ENCODE peak calls at places on chromosomes 12 and 14, in seven cellular contexts. G is H1, T is transverse colon, O is H9, H is colonic mucosa, W is fibroblast of lung, Z is uterus. D is an unnamed sample. For H3K4me1 and H3K27me3, the result is how much of the 10 kb centered on the place peaks cover.

GRCh38 chr12:111469406-111469805 is 63.7 kb downstream of the SH2B3 start:
- DNase-seq in O (no peak), H (no peak), Z (no peak), T (no peak), G (no peak), W (peak), D (no peak)

GRCh38 chr12:3077572-3078081 is 448 bp downstream of the TSPAN9 start:
- DNase-seq in T (peak), O (peak), Z (peak), W (peak), H (peak), G (peak), D (peak)

GRCh38 chr14:104772707-104773504 is 20.0 kb downstream of the SIVA1 start:
- DNase-seq in H (no peak), Z (no peak), O (no peak), W (no peak), G (no peak), T (no peak), D (no peak)

GRCh38 chr12:121240484-121241202 is 30.7 kb downstream of the P2RX4 start:
- DNase-seq in H (peak), O (peak), Z (peak), G (peak), W (peak), T (peak), D (peak)

GRCh38 chr12:107512391-107512790 is 173.2 kb upstream of the PWP1 start:
- DNase-seq in Z (no peak), O (no peak), W (peak), T (no peak), H (no peak), G (no peak), D (no peak)

GRCh38 chr14:52692248-52692962 is 3.0 kb downstream of the ERO1A start:
- DNase-seq in Z (no peak), H (no peak), W (peak), O (no peak), G (no peak), T (no peak), D (no peak)

GRCh38 chr12:104439137-104439536 is 17.6 kb upstream of the CHST11 start:
- DNase-seq in W (no peak), H (no peak), T (no peak), O (no peak), G (no peak), Z (no peak), D (no peak)

GRCh38 chr12:21026302-21026701 is 104.7 kb upstream of the SLCO1B1 start:
- DNase-seq in H (no peak), O (no peak), Z (no peak), T (no peak), G (no peak), W (no peak), D (no peak)

GRCh38 chr12:57517187-57517586 is 3.1 kb downstream of the DDIT3 start:
- DNase-seq in O (no peak), G (no peak), T (no peak), Z (no peak), H (no peak), W (peak), D (no peak)

GRCh38 chr12:121718653-121719239 is 6.2 kb downstream of the TMEM120B start:
- DNase-seq in O (peak), T (no peak), Z (no peak), G (no peak), H (no peak), W (no peak), D (no peak)

GRCh38 chr12:65779091-65779642 is 45.1 kb upstream of the HMGA2 start:
- DNase-seq in T (no peak), G (no peak), H (no peak), Z (no peak), W (peak), O (no peak), D (no peak)

GRCh38 chr12:92557422-92557724 is 145.4 kb upstream of the PLEKHG7 start:
- DNase-seq in H (no peak), G (no peak), O (no peak), T (no peak), W (no peak), Z (no peak), D (no peak)

GRCh38 chr12:111439657-111440151 is 34.0 kb downstream of the SH2B3 start:
- DNase-seq in O (peak), T (no peak), W (no peak), Z (no peak), G (no peak), H (no peak), D (no peak)

GRCh38 chr14:74085047-74085637 is 386 bp downstream of the LIN52 start:
- DNase-seq in W (peak), O (no peak), H (no peak), T (no peak), G (no peak), Z (no peak), D (no peak)

GRCh38 chr12:109147954-109148353 is 31.6 kb downstream of the ACACB start:
- DNase-seq in G (no peak), H (peak), T (peak), Z (peak), W (peak), O (no peak), D (no peak)

GRCh38 chr12:114925076-114925475 is 241.1 kb upstream of the TBX3 start:
- DNase-seq in H (no peak), G (no peak), Z (no peak), O (no peak), T (no peak), W (no peak), D (no peak)

GRCh38 chr12:55036326-55036725 is 16.6 kb downstream of the NEUROD4 start:
- DNase-seq in T (no peak), W (no peak), Z (no peak), G (no peak), O (no peak), H (no peak), D (no peak)

GRCh38 chr12:105706321-105706972 is 376.0 kb downstream of the C12orf75 start:
- DNase-seq in W (peak), Z (no peak), T (no peak), G (no peak), O (peak), H (no peak), D (no peak)

GRCh38 chr12:88339254-88339949 is 197.3 kb downstream of the TMTC3 start:
- DNase-seq in H (no peak), T (no peak), O (no peak), W (peak), G (no peak), Z (no peak), D (no peak)

GRCh38 chr14:86787782-86788181 is 1205.2 kb downstream of the GALC start:
- DNase-seq in G (no peak), W (peak), H (no peak), Z (no peak), T (no peak), O (no peak), D (no peak)

GRCh38 chr14:30620178-30620577 is 1.9 kb upstream of the SCFD1 start:
- DNase-seq in Z (no peak), W (peak), O (no peak), G (no peak), T (no peak), H (no peak), D (no peak)

GRCh38 chr12:52244615-52244994 is 11.6 kb downstream of the KRT7 start:
- DNase-seq in O (no peak), H (no peak), W (no peak), G (no peak), T (no peak), Z (no peak), D (no peak)
- H3K4me1 ChIP-seq in O (under half), H (under half), W (under half), G (under half), T (under half), Z (under half), D (half or more)

GRCh38 chr12:42798811-42799438 is 209.4 kb upstream of the PRICKLE1 start:
- DNase-seq in W (peak), T (no peak), H (no peak), Z (no peak), G (no peak), O (no peak), D (no peak)
- H3K27me3 ChIP-seq in W (under half), T (under half), H (under half), Z (under half), G (under half), O (under half), D (under half)

DNA sequence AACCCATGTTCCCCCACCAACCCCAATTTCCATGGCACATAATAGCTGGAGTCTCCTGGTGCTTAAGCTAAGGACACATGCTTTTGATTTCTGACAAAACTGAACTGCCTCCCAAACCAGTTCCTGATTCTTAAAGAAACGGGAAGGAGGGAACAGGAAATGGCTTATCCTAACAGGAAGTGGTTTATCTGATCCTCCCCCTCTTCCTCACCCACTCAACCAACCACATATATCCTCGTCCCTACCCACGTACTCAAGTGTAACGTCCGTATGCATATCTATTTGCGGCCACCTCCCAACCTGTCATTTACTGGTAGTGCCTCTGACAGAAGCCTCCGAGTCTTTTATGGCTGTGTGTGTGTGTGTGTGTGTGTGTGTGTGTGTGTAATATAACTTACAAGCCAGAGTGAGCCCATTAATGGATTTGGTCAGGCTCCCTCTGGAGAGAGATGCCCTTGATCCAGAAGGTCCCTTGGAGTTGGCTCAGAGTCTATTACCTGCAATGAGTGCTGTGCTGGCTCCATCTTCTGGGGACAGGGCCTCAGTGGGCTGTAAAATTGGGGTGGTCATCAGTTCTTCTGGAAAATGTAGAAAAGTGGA is 7.7 kb downstream of the DAZAP2 start:
- DNase-seq in Z (no peak), T (peak), W (peak), G (no peak), O (no peak), H (peak), D (no peak)
- H3K27ac ChIP-seq in Z (no peak), T (peak), W (peak), G (no peak), O (no peak), H (no peak), D (peak)

DNA sequence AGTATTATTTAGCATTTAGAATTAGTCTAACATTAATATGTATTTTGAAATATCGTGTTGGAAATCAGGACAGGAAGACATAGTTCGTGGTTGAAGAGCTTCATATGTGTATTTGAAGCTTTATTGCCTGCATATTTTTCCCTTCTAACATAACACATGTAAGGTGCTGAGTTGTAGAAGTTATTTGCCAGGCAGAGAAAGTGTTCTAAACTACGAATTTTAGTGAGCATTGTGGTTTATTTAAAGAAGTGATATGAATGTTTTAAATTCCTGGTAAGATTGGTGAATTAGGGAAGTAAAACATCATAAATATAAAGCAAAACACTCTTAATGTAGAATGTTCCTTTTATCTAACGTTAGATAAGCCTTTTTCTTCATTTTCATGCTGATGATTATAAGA is 2.5 kb downstream of the RASSF3 start:
- DNase-seq in G (no peak), H (no peak), W (no peak), T (no peak), O (no peak), Z (no peak), D (no peak)
- H3K4me1 ChIP-seq in G (under half), H (under half), W (under half), T (half or more), O (under half), Z (under half), D (under half)

DNA sequence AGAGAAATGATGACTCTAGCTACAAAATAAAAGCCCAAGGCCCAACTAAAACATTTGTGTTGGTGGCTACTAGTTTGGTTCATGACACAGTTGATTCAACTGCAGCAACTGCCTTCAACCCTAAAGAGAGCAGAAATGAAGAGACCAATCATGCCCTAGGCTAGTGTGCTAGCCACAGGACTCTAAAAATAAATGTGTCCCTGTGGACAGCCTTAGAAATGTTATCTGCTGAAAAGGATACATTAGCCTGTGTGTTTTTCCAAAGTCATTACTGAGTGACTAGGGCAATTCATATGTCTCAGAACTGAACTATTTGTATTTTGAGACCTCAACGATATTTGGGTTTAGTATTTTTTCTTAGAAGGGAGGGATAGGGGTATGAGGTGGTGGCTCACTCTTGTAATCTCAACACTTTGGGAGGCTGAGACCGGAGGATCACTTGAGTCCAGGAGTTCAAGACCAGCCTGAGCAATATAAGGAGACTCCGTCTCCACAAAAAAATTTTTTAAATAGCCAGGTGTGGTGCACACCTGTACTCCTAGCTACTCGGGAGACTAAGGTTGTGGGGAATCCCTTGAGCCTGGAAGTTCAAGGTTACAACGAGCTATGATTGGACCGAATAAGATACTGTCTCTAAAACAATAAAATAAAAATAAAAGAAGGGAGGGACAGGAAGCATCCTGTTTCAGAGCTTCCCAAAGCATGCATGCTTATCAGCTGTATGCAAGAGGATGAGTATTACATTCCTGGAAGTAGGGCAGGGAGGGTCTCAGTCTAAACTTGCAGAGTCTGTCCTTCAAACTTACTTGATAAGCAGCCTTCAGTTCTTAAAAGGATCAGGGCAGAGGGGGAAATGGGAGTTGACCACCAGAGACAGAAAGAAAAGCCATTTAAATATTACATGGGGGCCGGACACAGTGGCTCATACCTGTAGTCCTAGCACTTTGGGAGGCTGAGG is 29.6 kb upstream of the NAP1L1 start:
- DNase-seq in G (no peak), H (no peak), W (no peak), T (no peak), Z (no peak), O (no peak), D (no peak)
- H3K27me3 ChIP-seq in G (under half), H (under half), W (under half), T (under half), Z (under half), O (under half), D (under half)